ENCODE peak calls at places on chromosomes 12 and 14, in six cellular contexts. I is GM23338, Q is SK-N-SH, W is HepG2, K is H1, B is esophagus muscularis mucosa. P is an unnamed sample.

GRCh38 chr12:50197297-50197727 is 30.1 kb upstream of the CERS5 start:
- DNase-seq in Q (no peak), I (no peak), B (no peak), W (no peak), K (no peak), P (no peak)

GRCh38 chr12:129997239-129997638 is 93.4 kb upstream of the TMEM132D start:
- DNase-seq in B (no peak), W (no peak), Q (no peak), K (no peak), I (peak; percentile 77), P (no peak)

GRCh38 chr12:71754461-71755145 is at the start of gene RAB21:
- DNase-seq in Q (peak; percentile 98), K (peak; percentile 98), I (peak; percentile 99), B (peak; percentile 99), W (peak; percentile 94), P (no peak)

GRCh38 chr12:4221157-4221556 is 52.4 kb upstream of the CCND2 start:
- DNase-seq in K (no peak), B (no peak), W (no peak), I (no peak), Q (no peak), P (no peak)

GRCh38 chr12:73902270-73902669 is 635.4 kb upstream of the ATXN7L3B start:
- DNase-seq in Q (no peak), I (no peak), B (no peak), K (no peak), W (no peak), P (no peak)

GRCh38 chr12:85835810-85836715 is at the start of gene RASSF9:
- DNase-seq in Q (no peak), K (no peak), W (peak; percentile 10), I (peak; percentile 28), B (no peak), P (no peak)

GRCh38 chr12:4047441-4047840 is 174.2 kb upstream of the PARP11 start:
- DNase-seq in B (peak; percentile 90), Q (no peak), W (no peak), I (no peak), K (peak; percentile 31), P (no peak)

GRCh38 chr12:98741615-98742265 is 96.7 kb downstream of the APAF1 start:
- DNase-seq in I (peak; percentile 51), B (peak; percentile 74), W (no peak), K (no peak), Q (no peak), P (no peak)

GRCh38 chr14:74720526-74720925 is 7.6 kb downstream of the FCF1 start:
- DNase-seq in I (no peak), K (no peak), W (no peak), Q (no peak), B (no peak), P (no peak)

GRCh38 chr12:54749191-54749818 is 101.1 kb upstream of the DCD start:
- DNase-seq in B (no peak), Q (peak; percentile 23), K (no peak), I (peak; percentile 57), W (peak; percentile 26), P (peak; percentile 36)

GRCh38 chr12:77932216-77932615 is 101.5 kb downstream of the NAV3 start:
- DNase-seq in K (no peak), Q (peak; percentile 3), W (no peak), B (no peak), I (peak; percentile 61), P (no peak)

GRCh38 chr14:92755495-92755894 is 7.1 kb upstream of the LGMN start:
- DNase-seq in W (no peak), K (no peak), Q (no peak), B (no peak), I (no peak), P (no peak)

GRCh38 chr14:72686832-72687231 is 207.1 kb downstream of the DPF3 start:
- DNase-seq in Q (peak; percentile 54), W (no peak), K (no peak), B (no peak), I (no peak), P (no peak)

GRCh38 chr12:53954694-53955035 is at the start of gene HOXC12:
- DNase-seq in W (no peak), B (no peak), I (peak; percentile 42), Q (peak; percentile 56), K (no peak), P (no peak)

GRCh38 chr12:112409906-112410244 is 470 bp upstream of the RPL6 start:
- DNase-seq in K (no peak), I (no peak), B (no peak), Q (no peak), W (no peak), P (no peak)

GRCh38 chr12:26090853-26091510 is 33.9 kb downstream of the BHLHE41 start:
- DNase-seq in K (no peak), W (peak; percentile 7), B (no peak), I (no peak), Q (no peak), P (no peak)

GRCh38 chr14:55317503-55317902 is 46.3 kb downstream of the FBXO34 start:
- DNase-seq in B (no peak), I (no peak), K (no peak), W (no peak), Q (no peak), P (no peak)

GRCh38 chr12:52184813-52185212 is 7.0 kb downstream of the KRT80 start:
- DNase-seq in W (no peak), I (no peak), B (no peak), K (no peak), Q (peak; percentile 85), P (no peak)

GRCh38 chr14:36019126-36019525 is 157.4 kb downstream of the PTCSC3 start:
- DNase-seq in W (no peak), B (no peak), Q (no peak), I (no peak), K (no peak), P (no peak)

GRCh38 chr14:103886304-103887169 is 39.2 kb upstream of the PPP1R13B start:
- DNase-seq in W (peak; percentile 76), Q (no peak), K (no peak), B (no peak), I (peak; percentile 80), P (no peak)

GRCh38 chr14:103882503-103883262 is 35.3 kb upstream of the PPP1R13B start:
- DNase-seq in W (no peak), Q (peak; percentile 87), I (no peak), B (no peak), K (no peak), P (no peak)

GRCh38 chr14:103883263-103883523 is 35.8 kb upstream of the PPP1R13B start:
- DNase-seq in W (no peak), B (no peak), K (no peak), I (no peak), Q (no peak), P (no peak)

GRCh38 chr14:103885509-103885932 is 38.1 kb upstream of the PPP1R13B start:
- DNase-seq in B (no peak), I (no peak), Q (no peak), K (no peak), W (no peak), P (no peak)

GRCh38 chr14:103884854-103885253 is 37.5 kb upstream of the PPP1R13B start:
- DNase-seq in K (no peak), I (no peak), W (no peak), Q (no peak), B (no peak), P (no peak)
- H3K4me1 ChIP-seq in K (peaks cover 10% of the 10 kb centered on the region), I (peaks cover 8% of the 10 kb centered on the region), W (peaks cover 88% of the 10 kb centered on the region), Q (no peaks in the 10 kb centered on the region), B (peaks cover 32% of the 10 kb centered on the region), P (peaks cover 9% of the 10 kb centered on the region)

DNA sequence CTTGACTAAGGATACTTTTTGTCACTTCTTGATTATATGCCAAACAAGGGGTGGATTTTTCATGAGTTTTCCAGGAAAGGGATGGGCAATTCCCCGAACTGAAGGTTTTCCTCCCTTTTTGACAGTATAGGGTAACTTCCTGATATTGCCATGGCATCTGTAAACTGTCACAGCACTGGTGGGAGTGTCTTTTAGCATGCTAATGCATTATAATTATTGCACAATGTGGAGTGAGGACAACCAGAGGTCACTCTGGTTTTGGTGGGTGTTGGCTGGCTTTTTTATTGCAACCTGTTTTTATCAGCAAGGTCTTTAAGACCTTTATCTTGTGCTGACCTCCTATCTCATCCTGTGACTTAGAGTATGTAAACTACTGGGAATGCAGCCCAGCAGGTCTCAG is 471.1 kb downstream of the ATP23 start:
- DNase-seq in B (no peak), I (no peak), Q (no peak), W (no peak), K (no peak), P (no peak)
- TF ChIP-seq POLR2AphosphoS5 in B (no peak), I (no peak), Q (no peak), W (no peak), K (no peak), P (no peak)

DNA sequence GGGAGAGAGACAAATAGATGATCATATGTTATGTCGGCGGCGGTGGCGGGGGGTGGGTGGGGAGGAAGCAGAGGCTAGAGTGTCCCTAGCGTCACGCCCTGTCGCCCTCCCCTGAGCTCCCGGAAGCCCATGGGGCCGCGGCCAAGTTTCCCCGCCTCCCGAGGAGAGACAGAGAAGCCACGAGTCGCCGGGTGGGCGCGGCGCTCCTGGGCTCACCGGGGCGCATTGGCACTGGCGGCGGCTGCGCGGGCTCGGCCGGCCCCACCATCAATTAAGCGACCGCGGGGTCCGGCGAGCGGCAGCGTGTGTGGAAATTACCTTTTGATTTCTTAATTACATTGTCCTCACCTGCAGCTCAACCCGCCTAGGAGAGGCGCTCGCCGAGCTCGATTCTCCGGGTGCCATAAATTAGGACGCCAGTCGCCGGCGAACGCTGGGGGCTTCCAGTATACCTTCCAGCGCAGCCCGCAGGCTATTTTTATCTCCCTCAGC is 119.9 kb upstream of the LHX5 start:
- DNase-seq in I (peak; percentile 71), W (no peak), Q (peak; percentile 72), K (peak; percentile 62), B (no peak), P (no peak)
- H3K4me3 ChIP-seq in I (peak overlapping the region; percentile 62), W (no peak overlapping the region), Q (no peak overlapping the region), K (peak overlapping the region; percentile 17), B (no peak overlapping the region), P (peak overlapping the region; percentile 24)

GRCh38 chr12:13177896-13178295 is 18.6 kb upstream of the EMP1 start:
- DNase-seq in I (no peak), W (no peak), Q (no peak), K (peak; percentile 3), B (peak; percentile 66), P (no peak)

GRCh38 chr12:13177373-13177772 is 19.2 kb upstream of the EMP1 start:
- DNase-seq in W (no peak), Q (no peak), I (no peak), K (peak; percentile 7), B (peak; percentile 31), P (no peak)

GRCh38 chr12:13179159-13180074 is 17.1 kb upstream of the EMP1 start:
- DNase-seq in Q (peak; percentile 54), K (peak; percentile 80), W (no peak), I (peak; percentile 69), B (peak; percentile 91), P (no peak)

GRCh38 chr12:13176257-13176656 is 20.3 kb upstream of the EMP1 start:
- DNase-seq in W (no peak), K (peak; percentile 20), Q (no peak), I (no peak), B (peak; percentile 2), P (no peak)

DNA sequence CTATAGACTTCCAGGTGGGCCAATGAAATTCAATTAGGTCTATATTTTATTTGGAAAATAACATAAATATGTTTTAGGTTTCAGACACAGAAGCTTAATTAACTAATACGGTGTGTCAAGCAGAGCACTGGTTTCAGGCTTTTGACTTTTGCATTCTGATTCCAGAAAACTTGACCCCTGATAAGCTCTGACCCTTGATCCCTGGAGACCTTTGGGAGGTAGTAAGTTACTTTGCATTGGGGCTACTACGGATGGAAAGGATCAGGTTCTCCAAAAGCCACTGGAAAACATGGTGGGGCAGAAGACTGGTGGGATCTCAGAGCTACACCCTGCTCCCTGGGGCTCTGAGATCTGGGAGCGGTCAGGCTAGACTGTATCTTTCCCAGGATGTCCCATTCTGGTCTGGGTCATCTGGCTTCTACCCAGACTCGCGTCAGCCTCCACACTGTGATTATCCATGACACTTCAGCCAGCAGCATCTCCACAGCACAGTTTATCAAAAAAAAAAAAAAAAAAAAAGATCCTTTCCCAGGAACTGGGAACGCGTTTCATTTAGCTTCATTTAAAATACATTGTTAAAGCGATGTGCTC is 17.9 kb upstream of the EMP1 start:
- DNase-seq in Q (no peak), B (peak; percentile 87), K (peak; percentile 29), W (no peak), I (no peak), P (no peak)
- H3K4me1 ChIP-seq in Q (peaks cover 33% of the 10 kb centered on the region), B (peaks cover 14% of the 10 kb centered on the region), K (peaks cover 2% of the 10 kb centered on the region), W (no peaks in the 10 kb centered on the region), I (peaks cover 29% of the 10 kb centered on the region), P (no peaks in the 10 kb centered on the region)

P was measured in Panc1.